ENCODE peak calls at places on chromosomes 16 and 17, in six cellular contexts. K is endothelial cell of umbilical vein, N is stomach, R is endodermal cell, F is cardiac fibroblast, W is HFF-Myc. P is an unnamed sample.

GRCh38 chr17:1186923-1187771 is 7.4 kb upstream of the ABR start:
- DNase-seq in K (peak), N (peak), R (peak), F (peak), W (peak), P (peak)

GRCh38 chr16:11788914-11789313 is 8.1 kb downstream of the ZC3H7A start:
- DNase-seq in K (no peak), N (no peak), R (no peak), F (no peak), W (no peak), P (no peak)

GRCh38 chr16:70778901-70779309 is 22.1 kb downstream of the VAC14 start:
- DNase-seq in K (peak), N (no peak), R (peak), F (peak), W (peak), P (peak)

GRCh38 chr16:78496189-78496588 is 396.7 kb downstream of the WWOX start:
- DNase-seq in K (no peak), N (no peak), R (no peak), F (no peak), W (no peak), P (no peak)

GRCh38 chr17:51860934-51861561 is 297.5 kb downstream of the CA10 start:
- DNase-seq in K (no peak), N (no peak), R (peak), F (peak), W (no peak), P (peak)

GRCh38 chr16:23670137-23670776 is 8.4 kb upstream of the PLK1 start:
- DNase-seq in K (peak), N (no peak), R (no peak), F (peak), W (no peak), P (no peak)

GRCh38 chr17:63082952-63083351 is 116.9 kb downstream of the TANC2 start:
- DNase-seq in K (no peak), N (no peak), R (no peak), F (peak), W (no peak), P (no peak)

GRCh38 chr17:11986939-11987329 is 10.3 kb downstream of the ZNF18 start:
- DNase-seq in K (peak), N (no peak), R (no peak), F (peak), W (peak), P (no peak)

GRCh38 chr17:47295037-47295873 is 28.5 kb upstream of the EFCAB13 start:
- DNase-seq in K (no peak), N (no peak), R (no peak), F (no peak), W (no peak), P (no peak)

GRCh38 chr17:76529224-76529642 is 8.3 kb downstream of the CYGB start:
- DNase-seq in K (peak), N (peak), R (no peak), F (peak), W (peak), P (peak)
- H3K4me3 ChIP-seq in K (no peak), N (no peak), R (no peak), F (no peak), W (no peak), P (no peak)

DNA sequence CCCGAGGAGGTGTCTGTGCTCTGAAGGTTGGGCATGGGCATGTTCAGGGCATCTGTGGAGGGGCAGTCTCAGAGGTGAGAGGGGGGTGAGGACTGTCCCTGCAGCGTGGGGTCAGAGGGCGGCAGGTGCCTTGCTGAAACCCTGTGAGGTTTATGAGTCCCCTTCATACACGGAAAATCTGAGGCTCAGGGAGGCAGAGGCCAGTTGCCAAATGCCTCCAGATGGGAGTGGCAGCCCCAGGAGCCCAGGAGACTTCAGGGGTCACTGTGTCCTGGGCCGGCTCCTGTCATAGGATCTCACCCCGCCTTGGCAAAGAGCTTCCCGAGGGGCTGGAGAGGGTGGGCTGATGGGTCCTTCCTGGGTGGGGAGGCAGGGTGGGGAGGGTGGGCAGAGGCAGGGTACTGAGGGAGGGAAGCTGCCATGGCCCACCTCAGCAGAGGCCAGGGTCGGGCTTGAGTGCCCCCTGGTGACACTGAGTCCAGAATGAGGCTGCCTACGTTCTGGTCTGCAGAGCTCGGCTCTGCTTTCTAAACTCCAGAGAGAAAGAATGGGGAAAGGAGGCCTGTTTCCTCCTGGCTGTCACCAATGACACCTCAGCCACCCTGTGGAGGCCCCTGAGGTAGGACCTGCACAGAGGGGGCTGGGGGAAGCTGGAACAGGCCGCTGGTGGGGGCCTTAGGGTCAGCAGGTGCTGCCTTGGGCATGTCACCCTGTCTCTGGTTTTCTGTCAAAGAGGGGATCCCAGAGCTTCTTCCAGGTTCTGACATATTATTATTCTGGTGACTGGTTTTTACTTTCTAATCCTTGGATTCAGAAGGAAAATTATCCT is 1.1 kb downstream of the LGALS9 start:
- DNase-seq in K (no peak), N (no peak), R (peak), F (no peak), W (no peak), P (no peak)
- TF ChIP-seq CTCF in K (no peak), N (no peak), R (peak), F (no peak), W (no peak), P (no peak)

DNA sequence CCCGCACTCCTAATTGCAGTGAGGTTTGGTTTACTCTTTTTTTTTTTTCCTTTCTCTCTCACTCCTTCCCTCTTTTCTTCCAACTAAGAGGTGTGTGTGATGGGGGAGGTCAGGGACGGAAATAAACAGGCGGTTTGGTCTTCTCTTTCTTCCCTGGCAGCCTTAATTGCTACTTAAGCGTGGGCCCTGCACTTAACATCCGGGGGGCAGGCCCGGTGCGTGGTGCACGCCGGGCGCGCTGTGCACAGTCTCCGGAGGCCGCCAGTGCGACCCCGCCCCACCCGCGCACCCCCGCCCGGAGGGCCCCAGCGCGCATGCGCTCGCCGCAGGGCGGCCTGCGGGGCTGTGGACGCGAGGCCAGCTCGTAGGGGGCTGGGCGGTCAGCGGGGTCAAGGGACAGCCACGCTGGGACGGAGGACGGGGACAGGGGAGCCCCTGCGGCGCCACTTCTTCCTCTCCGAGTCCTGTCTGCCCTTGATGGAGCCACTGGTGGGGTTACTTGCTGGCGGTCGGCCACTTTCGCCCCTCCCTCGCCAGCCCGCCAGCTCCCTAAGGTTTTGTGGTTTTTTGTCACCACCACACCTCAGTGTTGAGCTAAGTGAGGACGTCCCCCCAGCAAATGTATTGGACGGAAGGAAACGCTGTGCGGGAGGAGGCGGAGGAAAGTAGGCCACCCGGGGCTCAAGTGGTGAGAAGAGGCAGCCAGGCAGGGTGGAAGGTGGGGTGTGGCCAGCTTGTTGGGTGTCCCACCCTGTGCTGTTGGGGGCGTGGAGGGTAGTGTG is 120.9 kb downstream of the MRM1 start:
- DNase-seq in K (peak), N (peak), R (peak), F (no peak), W (no peak), P (peak)
- H3K4me3 ChIP-seq in K (no peak), N (peak), R (peak), F (peak), W (no peak), P (no peak)

DNA sequence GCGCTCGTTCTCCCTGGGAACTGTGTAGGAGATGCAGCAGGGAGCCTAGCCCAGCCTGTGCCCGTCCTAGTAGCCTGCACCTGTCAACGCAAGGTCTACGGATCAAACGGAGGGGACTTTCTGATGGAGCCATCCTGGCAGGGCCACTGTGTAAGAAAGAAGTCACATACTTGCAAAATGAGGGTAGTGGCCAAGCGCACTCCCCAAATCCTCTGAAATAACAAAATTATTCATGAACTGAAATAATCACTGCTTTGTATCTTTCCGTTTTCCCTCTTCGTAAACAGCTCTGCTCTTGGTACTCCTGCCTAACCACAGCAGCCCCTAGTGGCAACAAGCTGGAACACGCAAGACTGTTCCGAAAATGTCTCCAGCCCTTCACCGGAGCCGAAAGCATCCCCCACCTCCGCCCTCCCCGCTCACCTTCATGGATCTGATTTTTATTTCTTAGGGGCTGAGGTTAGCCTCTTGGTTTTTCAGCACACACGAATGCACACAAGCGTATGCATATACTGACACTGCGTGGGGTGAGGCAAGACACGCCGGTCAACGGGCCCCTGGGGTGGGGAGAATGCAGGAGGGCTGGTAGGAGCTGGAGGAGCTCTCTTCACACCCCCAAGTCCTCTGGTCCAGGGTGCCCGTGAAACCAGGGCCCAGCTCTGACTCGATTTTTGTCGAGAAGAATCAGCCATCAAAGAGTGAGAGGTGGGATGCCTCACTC is 100.8 kb downstream of the ABCC12 start:
- DNase-seq in K (peak), N (peak), R (peak), F (peak), W (peak), P (peak)
- TF ChIP-seq CTCF in K (peak), N (no peak), R (peak), F (peak), W (peak), P (peak)

DNA sequence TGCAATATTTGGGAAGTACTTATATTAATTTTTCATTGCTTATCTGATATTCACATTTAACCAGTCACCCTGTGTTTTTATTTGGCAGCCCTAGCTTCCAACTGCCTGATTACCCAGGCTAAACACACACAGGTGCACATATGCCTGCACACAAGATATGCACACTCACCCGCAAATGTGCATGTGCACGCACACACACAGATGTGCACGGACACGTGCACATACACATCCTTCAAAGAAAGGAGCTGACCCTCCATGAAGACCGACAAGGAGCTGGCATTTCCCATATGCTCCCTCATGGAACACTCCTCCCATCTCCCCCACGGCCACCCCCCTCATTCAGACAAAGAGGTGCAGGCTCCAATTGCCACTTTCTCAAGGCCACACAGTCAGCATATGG is 242.2 kb downstream of the ENGASE start:
- DNase-seq in K (no peak), N (no peak), R (no peak), F (no peak), W (no peak), P (no peak)
- H3K4me3 ChIP-seq in K (no peak), N (no peak), R (no peak), F (no peak), W (no peak), P (no peak)